ENCODE peak calls at places on chromosomes 3 and 15, in four cellular contexts. B is PC-3, K is ovary, M is mucosa of descending colon. R is an unnamed sample.
A peak's percentile ranks its signal among the peaks of the same experiment; 100 is the strongest.

GRCh38 chr15:62994975-62995730 is 47.4 kb upstream of the TPM1 start:
- DNase-seq in B (peak; percentile 63), K (no peak), M (no peak), R (no peak)

GRCh38 chr3:30658328-30659052 is 52.1 kb downstream of the TGFBR2 start:
- DNase-seq in B (peak; percentile 83), K (no peak), M (no peak), R (peak; percentile 50)

GRCh38 chr3:37852097-37852496 is 9.6 kb upstream of the CTDSPL start:
- DNase-seq in B (peak; percentile 59), K (no peak), M (no peak), R (no peak)

GRCh38 chr15:95394186-95395067 is 936.1 kb upstream of the NR2F2 start:
- DNase-seq in B (no peak), K (no peak), M (no peak), R (no peak)

GRCh38 chr15:35506272-35506870 is 39.6 kb downstream of the DPH6 start:
- DNase-seq in B (peak; percentile 16), K (no peak), M (no peak), R (no peak)

GRCh38 chr3:61730058-61730457 is 168.7 kb downstream of the PTPRG start:
- DNase-seq in B (no peak), K (no peak), M (no peak), R (no peak)

GRCh38 chr3:52277972-52278509 is 408 bp downstream of the WDR82 start:
- DNase-seq in B (no peak), K (peak; percentile 71), M (peak; percentile 83), R (no peak)

GRCh38 chr3:111809196-111809595 is 49.9 kb upstream of the PHLDB2 start:
- DNase-seq in B (no peak), K (no peak), M (no peak), R (no peak)

GRCh38 chr15:67409175-67409574 is 111.8 kb upstream of the C15orf61 start:
- DNase-seq in B (no peak), K (no peak), M (no peak), R (no peak)

GRCh38 chr15:40927497-40928346 is 1.4 kb upstream of the DLL4 start:
- DNase-seq in B (no peak), K (no peak), M (no peak), R (no peak)

GRCh38 chr15:70140543-70141375 is 43.0 kb upstream of the TLE3 start:
- DNase-seq in B (no peak), K (no peak), M (peak; percentile 69), R (no peak)

GRCh38 chr15:82548700-82549099 is 8.4 kb upstream of the RPS17 start:
- DNase-seq in B (no peak), K (no peak), M (no peak), R (no peak)

GRCh38 chr15:42065008-42065407 is 29.4 kb downstream of the PLA2G4D start:
- DNase-seq in B (peak; percentile 51), K (no peak), M (no peak), R (peak; percentile 34)

GRCh38 chr3:188268336-188268735 is 114.4 kb downstream of the LPP start:
- DNase-seq in B (no peak), K (no peak), M (no peak), R (no peak)

GRCh38 chr3:155553800-155554199 is 191.1 kb downstream of the PLCH1 start:
- DNase-seq in B (peak; percentile 16), K (no peak), M (no peak), R (no peak)

GRCh38 chr15:90545095-90545494 is 15.4 kb downstream of the CRTC3 start:
- DNase-seq in B (peak; percentile 18), K (no peak), M (no peak), R (no peak)

GRCh38 chr15:39582977-39583585 is 2.2 kb downstream of the THBS1 start:
- DNase-seq in B (no peak), K (no peak), M (no peak), R (no peak)

GRCh38 chr3:109685084-109686079 is 348.0 kb upstream of the DPPA4 start:
- DNase-seq in B (peak; percentile 99), K (peak; percentile 24), M (peak; percentile 58), R (peak; percentile 78)

GRCh38 chr3:150411971-150412370 is 3.9 kb downstream of the TSC22D2 start:
- DNase-seq in B (peak; percentile 32), K (no peak), M (no peak), R (no peak)

GRCh38 chr15:32849769-32850668 is 132.2 kb downstream of the GREM1 start:
- DNase-seq in B (peak; percentile 92), K (no peak), M (no peak), R (no peak)
- H3K4me3 ChIP-seq in B (no peak overlapping the region), K (no peak overlapping the region), M (no peak overlapping the region), R (no peak overlapping the region)

GRCh38 chr3:62835594-62836236 is 39.5 kb downstream of the CADPS start:
- DNase-seq in B (no peak), K (no peak), M (no peak), R (no peak)

GRCh38 chr3:62832569-62832968 is 42.6 kb downstream of the CADPS start:
- DNase-seq in B (no peak), K (no peak), M (no peak), R (no peak)

GRCh38 chr3:62827550-62827949 is 47.7 kb downstream of the CADPS start:
- DNase-seq in B (no peak), K (no peak), M (no peak), R (no peak)

GRCh38 chr3:62837145-62837787 is 38.0 kb downstream of the CADPS start:
- DNase-seq in B (no peak), K (no peak), M (no peak), R (no peak)

GRCh38 chr3:62833538-62833937 is 41.7 kb downstream of the CADPS start:
- DNase-seq in B (no peak), K (no peak), M (no peak), R (no peak)
- TF ChIP-seq CTCF in B (peak; percentile 22), K (no peak), M (no peak), R (peak; percentile 30)

DNA sequence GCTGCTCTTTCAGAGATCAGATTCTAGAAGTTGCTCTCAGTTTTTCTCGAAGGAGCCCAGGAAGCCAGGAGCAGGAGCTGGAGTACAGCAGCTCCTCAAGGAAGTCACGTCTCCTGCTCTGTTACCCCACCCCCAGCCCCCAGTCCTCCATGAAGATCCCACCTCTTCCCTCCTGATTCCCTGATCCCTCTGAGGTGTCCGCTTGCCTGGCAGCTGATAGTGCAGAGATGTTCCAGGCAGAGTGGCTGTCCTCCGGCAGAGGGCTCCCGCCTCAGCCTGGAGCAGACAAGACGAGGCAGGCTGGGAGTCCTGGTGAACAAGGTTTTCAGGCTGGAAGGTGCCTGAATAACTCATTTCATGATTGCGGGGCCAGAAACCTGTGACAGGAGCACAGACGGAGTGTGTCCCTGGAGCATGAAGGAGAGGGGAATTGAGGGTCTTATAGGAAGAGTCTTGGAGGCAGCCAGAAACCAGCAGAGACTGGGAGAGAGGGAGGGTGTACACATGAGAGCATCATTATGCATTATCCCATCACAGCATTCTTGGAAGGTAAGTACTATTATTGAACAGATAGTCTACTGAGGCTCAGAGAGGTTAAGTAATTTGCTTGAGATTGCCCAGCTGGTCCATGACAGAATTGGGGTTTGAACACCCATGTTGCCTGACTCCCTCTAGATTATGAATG is 1.2 kb downstream of the HRH1 start:
- DNase-seq in B (peak; percentile 85), K (peak; percentile 83), M (peak; percentile 54), R (peak; percentile 55)
- H3K4me3 ChIP-seq in B (peak overlapping the region; percentile 74), K (peak overlapping the region; percentile 62), M (no peak overlapping the region), R (no peak overlapping the region)

DNA sequence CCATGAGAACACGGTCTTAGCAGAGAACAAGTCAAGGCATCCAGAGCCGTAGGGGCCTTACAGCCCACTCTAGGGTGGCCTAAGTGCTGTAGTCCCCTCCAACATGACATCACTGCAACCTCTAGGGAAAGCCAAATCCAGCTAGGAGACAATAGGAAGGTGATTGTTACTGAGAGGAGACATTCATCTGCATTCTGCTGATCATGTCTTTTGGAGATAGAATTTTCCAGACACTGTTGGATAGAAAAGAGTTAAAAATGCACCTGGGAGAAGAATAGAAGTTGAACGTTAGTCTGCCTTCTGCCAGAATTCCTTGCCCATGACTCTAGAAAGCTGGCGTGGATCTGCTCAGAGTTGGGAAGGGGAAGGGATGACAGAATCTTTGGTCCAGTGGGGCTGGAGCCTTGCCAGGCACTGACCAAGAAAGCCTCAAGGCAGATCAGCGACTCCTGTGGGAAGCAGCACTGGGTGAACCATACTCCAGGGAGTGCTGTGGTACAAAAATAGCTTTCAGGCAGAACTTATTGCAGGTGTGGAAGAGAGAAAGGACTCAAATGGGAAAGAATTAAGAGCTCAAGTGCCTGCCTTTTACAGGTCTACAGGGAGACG is 44.8 kb upstream of the RAF1 start:
- DNase-seq in B (peak; percentile 95), K (peak; percentile 38), M (no peak), R (peak; percentile 34)
- TF ChIP-seq CTCF in B (peak; percentile 59), K (no peak), M (no peak), R (peak; percentile 38)